ENCODE peak calls at places on chromosome 18, in nine cellular contexts. M is GM23248; I is MG63; J is iPS-NIHi11; K is EL; Y is left lobe of liver; Q is Calu3; U is stimulated activated CD4-positive, alpha-beta T cell treated with anti-CD3 and anti-CD28 coated beads, Interleukin-4, amount 100 ng/mL, for 24 hours; B is naive B cell. N is an unnamed sample.
A peak's percentile ranks its signal among the peaks of the same experiment; 100 is the strongest.

GRCh38 chr18:10020176-10020575 is 106.4 kb downstream of the VAPA start:
- DNase-seq in Q (peak; percentile 14), K (peak; percentile 14), Y (peak; percentile 2), M (peak; percentile 10), I (no peak), B (no peak), U (no peak), J (no peak), N (peak; percentile 54)

GRCh38 chr18:5546660-5547059 is 2.9 kb upstream of the EPB41L3 start:
- DNase-seq in I (no peak), U (no peak), B (no peak), Q (no peak), K (no peak), Y (no peak), M (peak; percentile 78), J (peak; percentile 53), N (peak; percentile 3)

GRCh38 chr18:70319185-70319584 is 30.3 kb downstream of the SOCS6 start:
- DNase-seq in Q (no peak), K (no peak), J (no peak), B (no peak), Y (no peak), I (no peak), M (no peak), U (no peak), N (no peak)

GRCh38 chr18:68984342-68984741 is 186.5 kb downstream of the CCDC102B start:
- DNase-seq in K (no peak), U (no peak), Y (peak; percentile 62), M (peak; percentile 9), Q (no peak), I (no peak), J (no peak), B (no peak), N (peak; percentile 31)

GRCh38 chr18:22470511-22471181 is 52.9 kb upstream of the CTAGE1 start:
- DNase-seq in J (no peak), Q (no peak), B (no peak), M (peak; percentile 23), Y (no peak), I (peak; percentile 47), U (no peak), K (peak; percentile 33), N (peak; percentile 54)

GRCh38 chr18:10965104-10965503 is 184.3 kb downstream of the PIEZO2 start:
- DNase-seq in M (peak; percentile 23), K (no peak), U (no peak), Y (no peak), Q (no peak), J (no peak), B (no peak), I (no peak), N (no peak)

GRCh38 chr18:34467059-34467458 is 242.3 kb upstream of the NOL4 start:
- DNase-seq in I (no peak), K (no peak), J (no peak), M (peak; percentile 2), B (no peak), U (no peak), Y (no peak), Q (peak; percentile 14), N (no peak)

GRCh38 chr18:34729264-34729663 is 19.2 kb downstream of the DTNA start:
- DNase-seq in Y (no peak), K (peak; percentile 40), M (peak; percentile 55), Q (peak; percentile 50), J (peak; percentile 68), U (no peak), B (no peak), I (no peak), N (peak; percentile 48)

GRCh38 chr18:21742323-21742687 is 1.7 kb downstream of the MIB1 start:
- DNase-seq in U (no peak), Y (no peak), I (no peak), Q (no peak), M (peak; percentile 45), B (no peak), J (no peak), K (peak; percentile 25), N (no peak)

N was measured in EH.